ENCODE peak calls at places on chromosomes 2 and 18, in eight cellular contexts. One of them, this sample, is unnamed.

GRCh38 chr2:10375570-10376266 is 72.4 kb downstream of the ODC1 start:
- DNase-seq in stimulated activated CD4-positive, alpha-beta T cell treated with anti-CD3 and anti-CD28 coated beads, Interleukin-15, amount 100 ng/mL, for 48 hours: peak
- DNase-seq in HT-29: no peak
- DNase-seq in A549: no peak
- DNase-seq in ACHN: no peak
- DNase-seq in fibroblast of lung: no peak
- DNase-seq in left ventricle myocardium inferior: no peak
- DNase-seq in T follicular helper cell: no peak
- DNase-seq in this sample: no peak

GRCh38 chr2:29802976-29803375 is 118.4 kb downstream of the ALK start:
- DNase-seq in ACHN: no peak
- DNase-seq in left ventricle myocardium inferior: no peak
- DNase-seq in HT-29: no peak
- DNase-seq in T follicular helper cell: no peak
- DNase-seq in A549: no peak
- DNase-seq in stimulated activated CD4-positive, alpha-beta T cell treated with anti-CD3 and anti-CD28 coated beads, Interleukin-15, amount 100 ng/mL, for 48 hours: no peak
- DNase-seq in fibroblast of lung: no peak
- DNase-seq in this sample: no peak

GRCh38 chr2:165648826-165649225 is 145.2 kb downstream of the GALNT3 start:
- DNase-seq in ACHN: no peak
- DNase-seq in left ventricle myocardium inferior: no peak
- DNase-seq in fibroblast of lung: no peak
- DNase-seq in T follicular helper cell: no peak
- DNase-seq in HT-29: no peak
- DNase-seq in stimulated activated CD4-positive, alpha-beta T cell treated with anti-CD3 and anti-CD28 coated beads, Interleukin-15, amount 100 ng/mL, for 48 hours: no peak
- DNase-seq in A549: no peak
- DNase-seq in this sample: no peak

GRCh38 chr2:217559084-217559483 is 443.7 kb downstream of the TNS1 start:
- DNase-seq in HT-29: no peak
- DNase-seq in T follicular helper cell: no peak
- DNase-seq in stimulated activated CD4-positive, alpha-beta T cell treated with anti-CD3 and anti-CD28 coated beads, Interleukin-15, amount 100 ng/mL, for 48 hours: no peak
- DNase-seq in A549: no peak
- DNase-seq in ACHN: no peak
- DNase-seq in left ventricle myocardium inferior: no peak
- DNase-seq in fibroblast of lung: no peak
- DNase-seq in this sample: no peak

GRCh38 chr2:185771396-185771795 is 32.8 kb downstream of the FSIP2 start:
- DNase-seq in A549: no peak
- DNase-seq in fibroblast of lung: no peak
- DNase-seq in left ventricle myocardium inferior: no peak
- DNase-seq in T follicular helper cell: no peak
- DNase-seq in stimulated activated CD4-positive, alpha-beta T cell treated with anti-CD3 and anti-CD28 coated beads, Interleukin-15, amount 100 ng/mL, for 48 hours: no peak
- DNase-seq in ACHN: no peak
- DNase-seq in HT-29: no peak
- DNase-seq in this sample: no peak

GRCh38 chr2:232320038-232320790 is 58.3 kb upstream of the ALPP start:
- DNase-seq in stimulated activated CD4-positive, alpha-beta T cell treated with anti-CD3 and anti-CD28 coated beads, Interleukin-15, amount 100 ng/mL, for 48 hours: no peak
- DNase-seq in T follicular helper cell: no peak
- DNase-seq in A549: no peak
- DNase-seq in HT-29: no peak
- DNase-seq in ACHN: no peak
- DNase-seq in fibroblast of lung: no peak
- DNase-seq in left ventricle myocardium inferior: no peak
- DNase-seq in this sample: no peak

GRCh38 chr18:50707841-50708240 is 112.0 kb downstream of the MRO start:
- DNase-seq in left ventricle myocardium inferior: no peak
- DNase-seq in ACHN: no peak
- DNase-seq in T follicular helper cell: no peak
- DNase-seq in fibroblast of lung: peak
- DNase-seq in stimulated activated CD4-positive, alpha-beta T cell treated with anti-CD3 and anti-CD28 coated beads, Interleukin-15, amount 100 ng/mL, for 48 hours: no peak
- DNase-seq in HT-29: no peak
- DNase-seq in A549: no peak
- DNase-seq in this sample: no peak

GRCh38 chr2:169739351-169739750 is 5.7 kb downstream of the KLHL23 start:
- DNase-seq in HT-29: no peak
- DNase-seq in fibroblast of lung: no peak
- DNase-seq in stimulated activated CD4-positive, alpha-beta T cell treated with anti-CD3 and anti-CD28 coated beads, Interleukin-15, amount 100 ng/mL, for 48 hours: no peak
- DNase-seq in ACHN: no peak
- DNase-seq in left ventricle myocardium inferior: no peak
- DNase-seq in A549: no peak
- DNase-seq in T follicular helper cell: no peak
- DNase-seq in this sample: no peak

GRCh38 chr2:120871881-120872620 is 136.4 kb downstream of the GLI2 start:
- DNase-seq in left ventricle myocardium inferior: no peak
- DNase-seq in ACHN: no peak
- DNase-seq in A549: no peak
- DNase-seq in stimulated activated CD4-positive, alpha-beta T cell treated with anti-CD3 and anti-CD28 coated beads, Interleukin-15, amount 100 ng/mL, for 48 hours: no peak
- DNase-seq in fibroblast of lung: no peak
- DNase-seq in T follicular helper cell: no peak
- DNase-seq in HT-29: no peak
- DNase-seq in this sample: no peak

GRCh38 chr2:66433945-66434678 is 813 bp upstream of the MEIS1 start:
- DNase-seq in HT-29: peak
- DNase-seq in left ventricle myocardium inferior: peak
- DNase-seq in fibroblast of lung: peak
- DNase-seq in T follicular helper cell: no peak
- DNase-seq in A549: peak
- DNase-seq in stimulated activated CD4-positive, alpha-beta T cell treated with anti-CD3 and anti-CD28 coated beads, Interleukin-15, amount 100 ng/mL, for 48 hours: no peak
- DNase-seq in ACHN: peak
- DNase-seq in this sample: peak

GRCh38 chr2:128346291-128346690 is 27.6 kb upstream of the HS6ST1 start:
- DNase-seq in ACHN: no peak
- DNase-seq in HT-29: no peak
- DNase-seq in A549: no peak
- DNase-seq in left ventricle myocardium inferior: no peak
- DNase-seq in fibroblast of lung: no peak
- DNase-seq in T follicular helper cell: no peak
- DNase-seq in stimulated activated CD4-positive, alpha-beta T cell treated with anti-CD3 and anti-CD28 coated beads, Interleukin-15, amount 100 ng/mL, for 48 hours: no peak
- DNase-seq in this sample: no peak

GRCh38 chr2:40760071-40760666 is 308.3 kb upstream of the SLC8A1 start:
- DNase-seq in A549: peak
- DNase-seq in T follicular helper cell: no peak
- DNase-seq in left ventricle myocardium inferior: no peak
- DNase-seq in stimulated activated CD4-positive, alpha-beta T cell treated with anti-CD3 and anti-CD28 coated beads, Interleukin-15, amount 100 ng/mL, for 48 hours: no peak
- DNase-seq in ACHN: peak
- DNase-seq in HT-29: peak
- DNase-seq in fibroblast of lung: peak
- DNase-seq in this sample: peak

GRCh38 chr18:44681039-44681595 is 429 bp downstream of the SETBP1 start:
- DNase-seq in stimulated activated CD4-positive, alpha-beta T cell treated with anti-CD3 and anti-CD28 coated beads, Interleukin-15, amount 100 ng/mL, for 48 hours: no peak
- DNase-seq in ACHN: no peak
- DNase-seq in left ventricle myocardium inferior: no peak
- DNase-seq in HT-29: no peak
- DNase-seq in T follicular helper cell: no peak
- DNase-seq in fibroblast of lung: peak
- DNase-seq in A549: no peak
- DNase-seq in this sample: no peak

GRCh38 chr2:62208758-62209114 is 12.8 kb downstream of the B3GNT2 start:
- DNase-seq in left ventricle myocardium inferior: no peak
- DNase-seq in fibroblast of lung: no peak
- DNase-seq in stimulated activated CD4-positive, alpha-beta T cell treated with anti-CD3 and anti-CD28 coated beads, Interleukin-15, amount 100 ng/mL, for 48 hours: no peak
- DNase-seq in ACHN: no peak
- DNase-seq in T follicular helper cell: no peak
- DNase-seq in HT-29: no peak
- DNase-seq in A549: no peak
- DNase-seq in this sample: no peak

GRCh38 chr2:234705108-234705507 is 208.2 kb upstream of the ARL4C start:
- DNase-seq in HT-29: no peak
- DNase-seq in ACHN: no peak
- DNase-seq in A549: no peak
- DNase-seq in left ventricle myocardium inferior: no peak
- DNase-seq in stimulated activated CD4-positive, alpha-beta T cell treated with anti-CD3 and anti-CD28 coated beads, Interleukin-15, amount 100 ng/mL, for 48 hours: no peak
- DNase-seq in T follicular helper cell: no peak
- DNase-seq in fibroblast of lung: peak
- DNase-seq in this sample: peak

GRCh38 chr2:223315813-223316212 is 263.8 kb downstream of the KCNE4 start:
- DNase-seq in A549: no peak
- DNase-seq in left ventricle myocardium inferior: no peak
- DNase-seq in HT-29: no peak
- DNase-seq in T follicular helper cell: no peak
- DNase-seq in stimulated activated CD4-positive, alpha-beta T cell treated with anti-CD3 and anti-CD28 coated beads, Interleukin-15, amount 100 ng/mL, for 48 hours: no peak
- DNase-seq in fibroblast of lung: no peak
- DNase-seq in ACHN: no peak
- DNase-seq in this sample: peak

This sample was measured in fibroblast of villous mesenchyme.